ENCODE peak calls at places on chromosomes 11 and 22, in nine cellular contexts. P, A, V, Z, K, Q, E, C and T are unnamed samples.
A peak's percentile ranks its signal among the peaks of the same experiment; 100 is the strongest.

GRCh38 chr11:74182635-74183034 is 11.5 kb downstream of the PPME1 start:
- DNase-seq in P (no peak), A (no peak), V (no peak), Z (no peak), K (no peak), Q (no peak), E (peak; percentile 25), C (no peak), T (no peak)

GRCh38 chr11:86610559-86611341 is 61.7 kb downstream of the ME3 start:
- DNase-seq in P (no peak), A (no peak), V (no peak), Z (peak; percentile 66), K (no peak), Q (no peak), E (peak; percentile 22), C (no peak), T (no peak)

GRCh38 chr22:45867118-45867905 is 109.7 kb downstream of the WNT7B start:
- DNase-seq in P (no peak), A (no peak), V (no peak), Z (peak; percentile 70), K (no peak), Q (no peak), E (peak; percentile 69), C (no peak), T (no peak)

GRCh38 chr11:15955595-15955994 is 400.8 kb downstream of the SOX6 start:
- DNase-seq in P (no peak), A (no peak), V (no peak), Z (no peak), K (no peak), Q (no peak), E (no peak), C (no peak), T (no peak)

GRCh38 chr11:128226106-128226716 is 361.1 kb downstream of the ETS1 start:
- DNase-seq in P (no peak), A (no peak), V (no peak), Z (no peak), K (no peak), Q (no peak), E (no peak), C (no peak), T (no peak)

GRCh38 chr11:92838655-92839334 is 130.7 kb upstream of the MTNR1B start:
- DNase-seq in P (no peak), A (no peak), V (no peak), Z (peak; percentile 68), K (no peak), Q (no peak), E (no peak), C (peak; percentile 14), T (no peak)

GRCh38 chr11:10942621-10943020 is 84.8 kb upstream of the ZBED5 start:
- DNase-seq in P (no peak), A (no peak), V (no peak), Z (no peak), K (no peak), Q (no peak), E (peak; percentile 50), C (no peak), T (no peak)

GRCh38 chr22:37176464-37177061 is 11.5 kb downstream of the C1QTNF6 start:
- DNase-seq in P (no peak), A (no peak), V (no peak), Z (no peak), K (peak; percentile 66), Q (peak; percentile 60), E (peak; percentile 92), C (no peak), T (no peak)

GRCh38 chr11:112697371-112697770 is 263.8 kb upstream of the NCAM1 start:
- DNase-seq in P (no peak), A (no peak), V (no peak), Z (peak; percentile 1), K (no peak), Q (no peak), E (no peak), C (no peak), T (no peak)

GRCh38 chr11:58786693-58787092 is 55.0 kb upstream of the GLYAT start:
- DNase-seq in P (no peak), A (no peak), V (no peak), Z (no peak), K (no peak), Q (no peak), E (peak; percentile 45), C (no peak), T (no peak)

GRCh38 chr11:126489791-126490190 is 134.3 kb downstream of the ST3GAL4 start:
- DNase-seq in P (no peak), A (no peak), V (no peak), Z (no peak), K (no peak), Q (no peak), E (no peak), C (no peak), T (no peak)

GRCh38 chr11:578276-579035 is 2.2 kb downstream of the PHRF1 start:
- DNase-seq in P (no peak), A (peak; percentile 43), V (no peak), Z (no peak), K (no peak), Q (no peak), E (no peak), C (no peak), T (no peak)

GRCh38 chr22:42685941-42686666 is 34.6 kb downstream of the A4GALT start:
- DNase-seq in P (no peak), A (no peak), V (no peak), Z (peak; percentile 60), K (peak; percentile 62), Q (peak; percentile 86), E (no peak), C (no peak), T (no peak)

GRCh38 chr11:112719736-112720525 is 241.3 kb upstream of the NCAM1 start:
- DNase-seq in P (no peak), A (no peak), V (no peak), Z (no peak), K (no peak), Q (no peak), E (no peak), C (no peak), T (no peak)

GRCh38 chr11:64152841-64153691 is 12.8 kb downstream of the MACROD1 start:
- DNase-seq in P (peak; percentile 57), A (peak; percentile 52), V (peak; percentile 54), Z (peak; percentile 64), K (peak; percentile 72), Q (peak; percentile 54), E (peak; percentile 75), C (no peak), T (no peak)

GRCh38 chr11:131851951-131852350 is 481.5 kb downstream of the NTM start:
- DNase-seq in P (no peak), A (no peak), V (no peak), Z (no peak), K (no peak), Q (no peak), E (no peak), C (no peak), T (no peak)

GRCh38 chr11:120009938-120010337 is 128.0 kb downstream of the TRIM29 start:
- DNase-seq in P (no peak), A (no peak), V (no peak), Z (no peak), K (no peak), Q (no peak), E (no peak), C (no peak), T (no peak)

GRCh38 chr11:97269527-97269926 is 879.7 kb downstream of the JRKL start:
- DNase-seq in P (no peak), A (no peak), V (no peak), Z (peak; percentile 9), K (no peak), Q (no peak), E (peak; percentile 0), C (no peak), T (no peak)

GRCh38 chr11:118913411-118914125 is 12.2 kb downstream of the BCL9L start:
- DNase-seq in P (no peak), A (no peak), V (peak; percentile 71), Z (no peak), K (peak; percentile 75), Q (peak; percentile 67), E (peak; percentile 33), C (no peak), T (no peak)

GRCh38 chr11:55838452-55838851 is at the start of gene OR5D16:
- DNase-seq in P (no peak), A (no peak), V (no peak), Z (no peak), K (no peak), Q (no peak), E (no peak), C (no peak), T (no peak)
- H3K9me3 ChIP-seq in P (no peaks in the 10 kb centered on the region), A (no peaks in the 10 kb centered on the region), V (no peaks in the 10 kb centered on the region), Z (no peaks in the 10 kb centered on the region), K (no peaks in the 10 kb centered on the region), Q (no peaks in the 10 kb centered on the region), E (no peaks in the 10 kb centered on the region), C (no peaks in the 10 kb centered on the region), T (no peaks in the 10 kb centered on the region)

GRCh38 chr22:49592780-49593501 is 234.7 kb downstream of the BRD1 start:
- DNase-seq in P (no peak), A (no peak), V (no peak), Z (no peak), K (peak; percentile 36), Q (peak; percentile 4), E (no peak), C (no peak), T (no peak)
- H3K9me3 ChIP-seq in P (no peaks in the 10 kb centered on the region), A (no peaks in the 10 kb centered on the region), V (no peaks in the 10 kb centered on the region), Z (no peaks in the 10 kb centered on the region), K (no peaks in the 10 kb centered on the region), Q (no peaks in the 10 kb centered on the region), E (no peaks in the 10 kb centered on the region), C (no peaks in the 10 kb centered on the region), T (no peaks in the 10 kb centered on the region)

DNA sequence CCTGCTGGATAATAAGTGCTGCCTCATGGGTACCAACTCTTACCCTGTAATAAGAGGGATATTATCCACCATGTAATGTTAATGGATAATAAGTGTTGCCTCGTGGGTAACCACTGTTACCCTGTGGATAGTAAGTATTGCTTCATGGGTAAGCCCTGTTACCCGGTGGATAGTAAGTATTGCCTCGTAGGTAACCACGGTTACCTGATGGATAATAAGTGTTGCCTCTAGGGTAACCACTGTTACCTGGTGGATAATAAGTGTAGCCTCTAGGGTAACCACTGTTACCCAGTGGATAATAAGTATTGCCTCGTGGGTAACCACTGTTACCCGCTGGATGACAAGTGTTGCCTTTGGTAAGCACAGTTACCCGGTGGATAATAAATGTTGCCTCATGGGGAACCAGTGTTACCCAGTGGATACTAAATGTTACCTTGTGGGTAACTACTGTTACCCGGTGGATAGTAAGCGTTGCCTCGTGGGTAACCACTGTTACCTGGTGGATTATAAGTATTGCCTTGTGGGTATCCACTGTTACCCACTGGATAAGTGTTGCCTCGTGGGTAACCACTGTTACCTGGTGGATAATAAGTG is 18.6 kb upstream of the NXPE4 start:
- DNase-seq in P (no peak), A (no peak), V (no peak), Z (no peak), K (no peak), Q (no peak), E (no peak), C (no peak), T (no peak)
- H3K9me3 ChIP-seq in P (peaks cover 3% of the 10 kb centered on the region), A (no peaks in the 10 kb centered on the region), V (no peaks in the 10 kb centered on the region), Z (peaks cover 5% of the 10 kb centered on the region), K (no peaks in the 10 kb centered on the region), Q (no peaks in the 10 kb centered on the region), E (no peaks in the 10 kb centered on the region), C (peaks cover 5% of the 10 kb centered on the region), T (no peaks in the 10 kb centered on the region)

DNA sequence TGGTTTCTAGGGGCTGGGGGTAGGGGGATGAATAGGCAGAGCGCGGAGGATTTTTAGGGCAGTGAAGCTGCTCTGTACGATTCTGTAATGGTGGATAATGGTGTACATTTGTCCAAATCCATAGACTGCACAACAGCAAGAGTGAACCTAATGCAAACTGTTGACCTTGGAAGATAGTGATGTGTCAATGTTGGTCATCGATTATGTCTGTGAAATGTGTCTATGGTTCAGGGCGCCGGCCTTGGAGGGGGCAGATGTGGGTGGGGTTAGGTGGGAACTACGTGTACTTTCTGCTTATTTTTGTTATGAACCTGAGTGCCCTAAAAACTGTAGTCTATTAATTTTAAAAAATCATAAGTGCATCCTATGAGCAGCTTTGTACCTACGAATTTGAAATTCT is 425.1 kb downstream of the TBC1D22A start:
- DNase-seq in P (no peak), A (no peak), V (no peak), Z (no peak), K (no peak), Q (no peak), E (no peak), C (no peak), T (no peak)
- H3K9me3 ChIP-seq in P (no peaks in the 10 kb centered on the region), A (no peaks in the 10 kb centered on the region), V (no peaks in the 10 kb centered on the region), Z (no peaks in the 10 kb centered on the region), K (no peaks in the 10 kb centered on the region), Q (no peaks in the 10 kb centered on the region), E (no peaks in the 10 kb centered on the region), C (no peaks in the 10 kb centered on the region), T (no peaks in the 10 kb centered on the region)